ENCODE peak calls at places on chromosomes 7 and 10, in six cellular contexts. One of them, this sample, is unnamed.

GRCh38 chr7:37510043-37510634 is 61.5 kb upstream of the ELMO1 start:
- DNase-seq in aorta: no peak
- DNase-seq in naive thymus-derived CD4-positive, alpha-beta T cell: peak
- DNase-seq in CD8-positive, alpha-beta T cell: no peak
- DNase-seq in left ventricle myocardium inferior: no peak
- DNase-seq in ovary: no peak
- DNase-seq in this sample: no peak

GRCh38 chr7:112726076-112726475 is 64.1 kb downstream of the TMEM168 start:
- DNase-seq in aorta: no peak
- DNase-seq in naive thymus-derived CD4-positive, alpha-beta T cell: no peak
- DNase-seq in CD8-positive, alpha-beta T cell: no peak
- DNase-seq in left ventricle myocardium inferior: no peak
- DNase-seq in ovary: no peak
- DNase-seq in this sample: no peak

GRCh38 chr10:116744163-116744788 is 1.9 kb upstream of the HSPA12A start:
- DNase-seq in aorta: no peak
- DNase-seq in naive thymus-derived CD4-positive, alpha-beta T cell: no peak
- DNase-seq in CD8-positive, alpha-beta T cell: no peak
- DNase-seq in left ventricle myocardium inferior: no peak
- DNase-seq in ovary: no peak
- DNase-seq in this sample: no peak

GRCh38 chr10:21927601-21928000 is 75.9 kb downstream of the DNAJC1 start:
- DNase-seq in aorta: no peak
- DNase-seq in naive thymus-derived CD4-positive, alpha-beta T cell: no peak
- DNase-seq in CD8-positive, alpha-beta T cell: no peak
- DNase-seq in left ventricle myocardium inferior: no peak
- DNase-seq in ovary: no peak
- DNase-seq in this sample: no peak

GRCh38 chr7:19368540-19368939 is 223.3 kb upstream of the FERD3L start:
- DNase-seq in aorta: no peak
- DNase-seq in naive thymus-derived CD4-positive, alpha-beta T cell: no peak
- DNase-seq in CD8-positive, alpha-beta T cell: no peak
- DNase-seq in left ventricle myocardium inferior: no peak
- DNase-seq in ovary: no peak
- DNase-seq in this sample: no peak

GRCh38 chr10:52539463-52539862 is 225.4 kb downstream of the DKK1 start:
- DNase-seq in aorta: no peak
- DNase-seq in naive thymus-derived CD4-positive, alpha-beta T cell: no peak
- DNase-seq in CD8-positive, alpha-beta T cell: no peak
- DNase-seq in left ventricle myocardium inferior: no peak
- DNase-seq in ovary: no peak
- DNase-seq in this sample: no peak

GRCh38 chr10:119031496-119032059 is 2.1 kb downstream of the NANOS1 start:
- DNase-seq in aorta: no peak
- DNase-seq in naive thymus-derived CD4-positive, alpha-beta T cell: no peak
- DNase-seq in CD8-positive, alpha-beta T cell: no peak
- DNase-seq in left ventricle myocardium inferior: no peak
- DNase-seq in ovary: no peak
- DNase-seq in this sample: no peak

GRCh38 chr7:74506329-74506724 is 52.6 kb downstream of the GTF2IRD1 start:
- DNase-seq in aorta: no peak
- DNase-seq in naive thymus-derived CD4-positive, alpha-beta T cell: no peak
- DNase-seq in CD8-positive, alpha-beta T cell: no peak
- DNase-seq in left ventricle myocardium inferior: no peak
- DNase-seq in ovary: no peak
- DNase-seq in this sample: no peak

GRCh38 chr10:66625709-66626590 is 299.9 kb upstream of the LRRTM3 start:
- DNase-seq in aorta: no peak
- DNase-seq in naive thymus-derived CD4-positive, alpha-beta T cell: no peak
- DNase-seq in CD8-positive, alpha-beta T cell: no peak
- DNase-seq in left ventricle myocardium inferior: no peak
- DNase-seq in ovary: no peak
- DNase-seq in this sample: no peak

GRCh38 chr10:20853276-20853675 is 43.8 kb downstream of the NEBL start:
- DNase-seq in aorta: no peak
- DNase-seq in naive thymus-derived CD4-positive, alpha-beta T cell: no peak
- DNase-seq in CD8-positive, alpha-beta T cell: no peak
- DNase-seq in left ventricle myocardium inferior: no peak
- DNase-seq in ovary: no peak
- DNase-seq in this sample: no peak

GRCh38 chr7:18521945-18522566 is 26.5 kb downstream of the HDAC9 start:
- DNase-seq in aorta: no peak
- DNase-seq in naive thymus-derived CD4-positive, alpha-beta T cell: no peak
- DNase-seq in CD8-positive, alpha-beta T cell: no peak
- DNase-seq in left ventricle myocardium inferior: no peak
- DNase-seq in ovary: no peak
- DNase-seq in this sample: no peak

GRCh38 chr10:59227136-59227673 is 50.8 kb downstream of the PHYHIPL start:
- DNase-seq in aorta: no peak
- DNase-seq in naive thymus-derived CD4-positive, alpha-beta T cell: no peak
- DNase-seq in CD8-positive, alpha-beta T cell: no peak
- DNase-seq in left ventricle myocardium inferior: no peak
- DNase-seq in ovary: no peak
- DNase-seq in this sample: no peak

GRCh38 chr10:115857856-115858255 is 415.1 kb downstream of the GFRA1 start:
- DNase-seq in aorta: no peak
- DNase-seq in naive thymus-derived CD4-positive, alpha-beta T cell: no peak
- DNase-seq in CD8-positive, alpha-beta T cell: no peak
- DNase-seq in left ventricle myocardium inferior: no peak
- DNase-seq in ovary: no peak
- DNase-seq in this sample: no peak

GRCh38 chr10:75019360-75019759 is 92.1 kb upstream of the SAMD8 start:
- DNase-seq in aorta: no peak
- DNase-seq in naive thymus-derived CD4-positive, alpha-beta T cell: peak
- DNase-seq in CD8-positive, alpha-beta T cell: no peak
- DNase-seq in left ventricle myocardium inferior: no peak
- DNase-seq in ovary: no peak
- DNase-seq in this sample: no peak

GRCh38 chr10:119447421-119447820 is 95.1 kb downstream of the RGS10 start:
- DNase-seq in aorta: no peak
- DNase-seq in naive thymus-derived CD4-positive, alpha-beta T cell: no peak
- DNase-seq in CD8-positive, alpha-beta T cell: no peak
- DNase-seq in left ventricle myocardium inferior: no peak
- DNase-seq in ovary: no peak
- DNase-seq in this sample: no peak

GRCh38 chr10:35874326-35875070 is 232.4 kb upstream of the FZD8 start:
- DNase-seq in aorta: no peak
- DNase-seq in naive thymus-derived CD4-positive, alpha-beta T cell: no peak
- DNase-seq in CD8-positive, alpha-beta T cell: no peak
- DNase-seq in left ventricle myocardium inferior: no peak
- DNase-seq in ovary: no peak
- DNase-seq in this sample: no peak

GRCh38 chr10:119323085-119323670 is 115.8 kb downstream of the GRK5 start:
- DNase-seq in aorta: no peak
- DNase-seq in naive thymus-derived CD4-positive, alpha-beta T cell: no peak
- DNase-seq in CD8-positive, alpha-beta T cell: no peak
- DNase-seq in left ventricle myocardium inferior: no peak
- DNase-seq in ovary: no peak
- DNase-seq in this sample: no peak

GRCh38 chr10:72334832-72335393 is 19.8 kb downstream of the DNAJB12 start:
- DNase-seq in aorta: peak
- DNase-seq in naive thymus-derived CD4-positive, alpha-beta T cell: peak
- DNase-seq in CD8-positive, alpha-beta T cell: peak
- DNase-seq in left ventricle myocardium inferior: peak
- DNase-seq in ovary: peak
- DNase-seq in this sample: peak

GRCh38 chr7:35869810-35870209 is 69.0 kb downstream of the SEPTIN7 start:
- DNase-seq in aorta: no peak
- DNase-seq in naive thymus-derived CD4-positive, alpha-beta T cell: no peak
- DNase-seq in CD8-positive, alpha-beta T cell: no peak
- DNase-seq in left ventricle myocardium inferior: no peak
- DNase-seq in ovary: no peak
- DNase-seq in this sample: no peak

GRCh38 chr10:132729810-132730565 is 56.0 kb downstream of the NKX6-2 start:
- DNase-seq in aorta: no peak
- DNase-seq in naive thymus-derived CD4-positive, alpha-beta T cell: no peak
- DNase-seq in CD8-positive, alpha-beta T cell: no peak
- DNase-seq in left ventricle myocardium inferior: no peak
- DNase-seq in ovary: no peak
- DNase-seq in this sample: peak

GRCh38 chr10:91287276-91287675 is 66.8 kb downstream of the PCGF5 start:
- DNase-seq in aorta: no peak
- DNase-seq in naive thymus-derived CD4-positive, alpha-beta T cell: no peak
- DNase-seq in CD8-positive, alpha-beta T cell: no peak
- DNase-seq in left ventricle myocardium inferior: no peak
- DNase-seq in ovary: no peak
- DNase-seq in this sample: no peak

GRCh38 chr7:128783143-128783799 is 7.7 kb upstream of the OPN1SW start:
- DNase-seq in aorta: peak
- DNase-seq in naive thymus-derived CD4-positive, alpha-beta T cell: no peak
- DNase-seq in CD8-positive, alpha-beta T cell: no peak
- DNase-seq in left ventricle myocardium inferior: peak
- DNase-seq in ovary: peak
- DNase-seq in this sample: no peak

GRCh38 chr10:85786401-85786899 is 580.1 kb downstream of the GRID1 start:
- DNase-seq in aorta: no peak
- DNase-seq in naive thymus-derived CD4-positive, alpha-beta T cell: no peak
- DNase-seq in CD8-positive, alpha-beta T cell: no peak
- DNase-seq in left ventricle myocardium inferior: no peak
- DNase-seq in ovary: no peak
- DNase-seq in this sample: no peak

GRCh38 chr7:99472561-99473314 is at the start of gene ZNF789:
- DNase-seq in aorta: peak
- DNase-seq in naive thymus-derived CD4-positive, alpha-beta T cell: peak
- DNase-seq in CD8-positive, alpha-beta T cell: peak
- DNase-seq in left ventricle myocardium inferior: peak
- DNase-seq in ovary: peak
- DNase-seq in this sample: peak

GRCh38 chr10:56881218-56881617 is 520.2 kb upstream of the ZWINT start:
- DNase-seq in aorta: no peak
- DNase-seq in naive thymus-derived CD4-positive, alpha-beta T cell: no peak
- DNase-seq in CD8-positive, alpha-beta T cell: no peak
- DNase-seq in left ventricle myocardium inferior: no peak
- DNase-seq in ovary: no peak
- DNase-seq in this sample: no peak

GRCh38 chr7:28408974-28409715 is 3.2 kb upstream of the CREB5 start:
- DNase-seq in aorta: peak
- DNase-seq in naive thymus-derived CD4-positive, alpha-beta T cell: no peak
- DNase-seq in CD8-positive, alpha-beta T cell: peak
- DNase-seq in left ventricle myocardium inferior: peak
- DNase-seq in ovary: peak
- DNase-seq in this sample: peak

GRCh38 chr7:28409716-28410627 is 2.3 kb upstream of the CREB5 start:
- DNase-seq in aorta: peak
- DNase-seq in naive thymus-derived CD4-positive, alpha-beta T cell: no peak
- DNase-seq in CD8-positive, alpha-beta T cell: no peak
- DNase-seq in left ventricle myocardium inferior: peak
- DNase-seq in ovary: peak
- DNase-seq in this sample: peak

GRCh38 chr7:28411876-28412662 is at the start of gene CREB5:
- DNase-seq in aorta: no peak
- DNase-seq in naive thymus-derived CD4-positive, alpha-beta T cell: no peak
- DNase-seq in CD8-positive, alpha-beta T cell: no peak
- DNase-seq in left ventricle myocardium inferior: no peak
- DNase-seq in ovary: no peak
- DNase-seq in this sample: no peak

GRCh38 chr7:28408105-28408973 is 4.0 kb upstream of the CREB5 start:
- DNase-seq in aorta: peak
- DNase-seq in naive thymus-derived CD4-positive, alpha-beta T cell: no peak
- DNase-seq in CD8-positive, alpha-beta T cell: no peak
- DNase-seq in left ventricle myocardium inferior: peak
- DNase-seq in ovary: peak
- DNase-seq in this sample: no peak

DNA sequence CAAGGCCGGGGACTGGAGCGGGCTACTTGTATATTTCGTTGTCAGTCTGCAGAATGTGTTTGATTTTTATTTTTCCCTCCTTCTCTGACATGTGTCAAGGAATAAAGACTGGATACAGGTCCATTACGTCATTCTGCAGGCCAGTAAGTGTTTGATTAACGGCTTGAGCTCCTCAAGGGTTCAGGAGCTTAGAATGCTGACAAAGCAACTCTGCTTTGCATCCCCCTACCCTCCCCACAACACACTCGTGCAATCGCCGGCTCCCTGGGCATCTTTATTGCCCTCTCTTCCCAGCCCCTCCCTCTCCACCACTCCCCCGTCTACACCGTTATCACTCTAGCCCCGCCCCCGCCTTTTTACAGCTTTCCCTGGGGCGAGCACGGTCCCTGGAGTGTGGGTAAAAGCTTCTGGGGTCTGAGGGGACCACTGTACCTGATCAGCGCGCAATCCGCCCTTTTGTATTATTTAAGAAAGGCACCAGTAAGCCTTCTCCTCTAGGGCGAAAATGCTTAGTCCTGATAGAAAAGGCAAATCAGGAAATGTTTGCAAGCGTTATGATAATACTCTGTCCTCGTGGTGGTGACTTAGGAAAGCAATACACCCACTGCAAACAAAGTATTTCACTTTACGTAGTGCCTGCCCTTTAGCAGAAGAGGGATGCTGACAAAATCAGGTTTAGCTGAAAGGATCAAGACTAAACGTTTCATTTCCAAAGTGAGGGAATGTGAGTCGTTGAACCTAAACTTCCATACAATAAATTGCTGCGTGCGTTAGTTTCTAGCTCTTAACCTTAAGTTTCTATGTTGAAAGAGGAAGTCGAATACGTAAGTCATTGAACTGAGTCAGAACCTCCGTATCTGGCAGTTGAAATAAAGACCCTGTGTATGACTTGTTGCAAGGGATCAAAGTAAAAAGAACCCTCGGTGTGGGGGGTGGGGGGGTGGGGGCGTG is 1.4 kb upstream of the CREB5 start:
- DNase-seq in aorta: peak
- DNase-seq in naive thymus-derived CD4-positive, alpha-beta T cell: no peak
- DNase-seq in CD8-positive, alpha-beta T cell: no peak
- DNase-seq in left ventricle myocardium inferior: peak
- DNase-seq in ovary: peak
- DNase-seq in this sample: peak
- H3K4me3 ChIP-seq in aorta: peak
- H3K4me3 ChIP-seq in naive thymus-derived CD4-positive, alpha-beta T cell: peak
- H3K4me3 ChIP-seq in CD8-positive, alpha-beta T cell: peak
- H3K4me3 ChIP-seq in left ventricle myocardium inferior: peak
- H3K4me3 ChIP-seq in ovary: peak
- H3K4me3 ChIP-seq in this sample: peak

GRCh38 chr10:130212736-130213135 is 76.5 kb downstream of the GLRX3 start:
- DNase-seq in aorta: peak
- DNase-seq in naive thymus-derived CD4-positive, alpha-beta T cell: no peak
- DNase-seq in CD8-positive, alpha-beta T cell: no peak
- DNase-seq in left ventricle myocardium inferior: no peak
- DNase-seq in ovary: no peak
- DNase-seq in this sample: no peak
- H3K4me3 ChIP-seq in aorta: no peak
- H3K4me3 ChIP-seq in naive thymus-derived CD4-positive, alpha-beta T cell: no peak
- H3K4me3 ChIP-seq in CD8-positive, alpha-beta T cell: no peak
- H3K4me3 ChIP-seq in left ventricle myocardium inferior: no peak
- H3K4me3 ChIP-seq in ovary: no peak
- H3K4me3 ChIP-seq in this sample: no peak

GRCh38 chr7:115749924-115750323 is 280.6 kb downstream of the TFEC start:
- DNase-seq in aorta: no peak
- DNase-seq in naive thymus-derived CD4-positive, alpha-beta T cell: no peak
- DNase-seq in CD8-positive, alpha-beta T cell: no peak
- DNase-seq in left ventricle myocardium inferior: no peak
- DNase-seq in ovary: no peak
- DNase-seq in this sample: peak
- H3K4me3 ChIP-seq in aorta: no peak
- H3K4me3 ChIP-seq in naive thymus-derived CD4-positive, alpha-beta T cell: no peak
- H3K4me3 ChIP-seq in CD8-positive, alpha-beta T cell: no peak
- H3K4me3 ChIP-seq in left ventricle myocardium inferior: no peak
- H3K4me3 ChIP-seq in ovary: no peak
- H3K4me3 ChIP-seq in this sample: no peak

GRCh38 chr10:1465421-1465902 is 271.9 kb downstream of the ADARB2 start:
- DNase-seq in aorta: no peak
- DNase-seq in naive thymus-derived CD4-positive, alpha-beta T cell: no peak
- DNase-seq in CD8-positive, alpha-beta T cell: no peak
- DNase-seq in left ventricle myocardium inferior: no peak
- DNase-seq in ovary: no peak
- DNase-seq in this sample: no peak
- H3K4me3 ChIP-seq in aorta: no peak
- H3K4me3 ChIP-seq in naive thymus-derived CD4-positive, alpha-beta T cell: no peak
- H3K4me3 ChIP-seq in CD8-positive, alpha-beta T cell: no peak
- H3K4me3 ChIP-seq in left ventricle myocardium inferior: no peak
- H3K4me3 ChIP-seq in ovary: no peak
- H3K4me3 ChIP-seq in this sample: no peak

GRCh38 chr7:44750921-44751571 is 2.4 kb downstream of the ZMIZ2 start:
- DNase-seq in aorta: no peak
- DNase-seq in naive thymus-derived CD4-positive, alpha-beta T cell: peak
- DNase-seq in CD8-positive, alpha-beta T cell: peak
- DNase-seq in left ventricle myocardium inferior: peak
- DNase-seq in ovary: no peak
- DNase-seq in this sample: no peak
- H3K4me3 ChIP-seq in aorta: no peak
- H3K4me3 ChIP-seq in naive thymus-derived CD4-positive, alpha-beta T cell: peak
- H3K4me3 ChIP-seq in CD8-positive, alpha-beta T cell: no peak
- H3K4me3 ChIP-seq in left ventricle myocardium inferior: peak
- H3K4me3 ChIP-seq in ovary: no peak
- H3K4me3 ChIP-seq in this sample: no peak